ENCODE peak calls at places on chromosomes 1 and 21, in four cellular contexts. J is tibial nerve; L is cardiac muscle cell; I is CD4-positive, CD25-positive, alpha-beta regulatory T cell. F is an unnamed sample. For H3K9me3, the result is how much of the 10 kb centered on the place peaks cover.

GRCh38 chr1:13725714-13726175 is 25.8 kb downstream of the PRDM2 start:
- DNase-seq in J (no peak), L (peak), I (peak), F (peak)

GRCh38 chr1:162055062-162055461 is 14.4 kb upstream of the NOS1AP start:
- DNase-seq in J (no peak), L (no peak), I (no peak), F (peak)

GRCh38 chr1:234361102-234361603 is 12.1 kb upstream of the COA6 start:
- DNase-seq in J (no peak), L (no peak), I (no peak), F (no peak)

GRCh38 chr21:42724226-42724920 is 71.0 kb downstream of the PDE9A start:
- DNase-seq in J (no peak), L (no peak), I (no peak), F (peak)

GRCh38 chr1:33374336-33375105 is 53.6 kb upstream of the A3GALT2 start:
- DNase-seq in J (no peak), L (no peak), I (no peak), F (no peak)

GRCh38 chr1:209583408-209583807 is at the start of gene CAMK1G:
- DNase-seq in J (no peak), L (peak), I (no peak), F (peak)

GRCh38 chr1:32988665-32989064 is 24.1 kb upstream of the RNF19B start:
- DNase-seq in J (no peak), L (no peak), I (no peak), F (no peak)

GRCh38 chr21:44737706-44738354 is 26.5 kb upstream of the TSPEAR start:
- DNase-seq in J (no peak), L (peak), I (no peak), F (no peak)

GRCh38 chr1:225865514-225865913 is 16.7 kb downstream of the TMEM63A start:
- DNase-seq in J (no peak), L (no peak), I (no peak), F (no peak)

GRCh38 chr1:200862713-200863415 is 9.9 kb upstream of the GPR25 start:
- DNase-seq in J (no peak), L (no peak), I (peak), F (no peak)

GRCh38 chr1:202958544-202959275 is 598 bp upstream of the ADIPOR1 start:
- DNase-seq in J (no peak), L (no peak), I (no peak), F (no peak)

GRCh38 chr1:169289016-169289415 is 78.6 kb downstream of the NME7 start:
- DNase-seq in J (no peak), L (no peak), I (no peak), F (no peak)

GRCh38 chr1:157496121-157496526 is 56.2 kb downstream of the FCRL5 start:
- DNase-seq in J (no peak), L (peak), I (peak), F (peak)

GRCh38 chr1:183191833-183192232 is 5.8 kb downstream of the LAMC2 start:
- DNase-seq in J (no peak), L (no peak), I (no peak), F (peak)

GRCh38 chr1:32703479-32704291 is 1.1 kb upstream of the SYNC start:
- DNase-seq in J (no peak), L (no peak), I (no peak), F (no peak)

DNA sequence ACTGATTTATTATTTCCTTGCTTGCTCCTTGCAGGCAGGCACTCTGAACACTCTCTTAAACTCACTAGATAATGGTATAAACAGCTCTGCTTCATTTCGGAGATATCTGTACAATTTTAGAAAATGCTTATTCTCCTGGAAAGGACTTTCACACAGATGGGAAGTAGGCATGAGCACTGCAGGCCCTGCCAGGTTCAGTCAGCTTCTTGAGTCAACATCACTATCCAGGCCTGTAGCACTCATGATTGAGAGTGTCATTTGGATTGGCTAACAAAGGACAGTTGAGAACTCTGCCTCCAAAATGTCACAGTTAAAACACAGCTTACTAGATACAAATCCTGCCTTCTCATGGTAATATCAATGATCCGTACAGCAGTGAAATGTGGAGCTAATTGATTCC is 181.9 kb downstream of the CYYR1 start:
- DNase-seq in J (no peak), L (no peak), I (no peak), F (no peak)
- H3K9me3 ChIP-seq in J (under half), L (under half), I (under half), F (under half)

DNA sequence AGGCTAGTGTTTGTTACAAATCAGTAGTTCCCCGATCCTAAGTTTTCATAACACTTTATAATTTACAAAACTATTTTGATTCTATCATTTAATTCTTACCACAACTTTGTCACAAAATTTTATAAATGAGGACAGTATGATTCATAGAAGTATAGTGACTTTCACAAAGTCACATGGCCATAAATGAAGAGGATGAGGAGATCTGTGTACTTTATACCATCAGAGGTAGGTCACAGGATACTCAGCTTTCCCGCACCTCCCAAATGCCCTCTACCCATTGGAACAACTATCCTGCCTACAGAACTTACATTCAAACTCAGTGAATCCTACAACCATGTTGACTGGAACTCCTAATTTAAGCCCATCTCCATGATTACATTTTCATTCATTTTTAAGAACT is 56.3 kb downstream of the TNFSF4 start:
- DNase-seq in J (no peak), L (no peak), I (no peak), F (no peak)
- H3K27ac ChIP-seq in J (no peak), L (no peak), I (no peak), F (no peak)

GRCh38 chr1:44524180-44524579 is 119.1 kb downstream of the RNF220 start:
- DNase-seq in J (no peak), L (no peak), I (no peak), F (no peak)
- H3K4me3 ChIP-seq in J (peak), L (peak), I (no peak), F (no peak)

GRCh38 chr1:82094136-82094535 is 293.4 kb downstream of the ADGRL2 start:
- DNase-seq in J (no peak), L (no peak), I (no peak), F (no peak)
- H3K9me3 ChIP-seq in J (under half), L (under half), I (under half), F (under half)

GRCh38 chr1:153527023-153527724 is 8.6 kb downstream of the S100A6 start:
- DNase-seq in J (no peak), L (no peak), I (no peak), F (no peak)
- H3K27ac ChIP-seq in J (no peak), L (no peak), I (no peak), F (no peak)

GRCh38 chr1:115564201-115564600 is 77.6 kb upstream of the VANGL1 start:
- DNase-seq in J (no peak), L (peak), I (no peak), F (no peak)
- H3K4me3 ChIP-seq in J (peak), L (no peak), I (no peak), F (no peak)

GRCh38 chr1:4974981-4975685 is 320.7 kb downstream of the AJAP1 start:
- DNase-seq in J (no peak), L (no peak), I (no peak), F (no peak)

GRCh38 chr1:4975856-4976255 is 321.4 kb downstream of the AJAP1 start:
- DNase-seq in J (no peak), L (no peak), I (no peak), F (no peak)

GRCh38 chr1:4972761-4973320 is 318.4 kb downstream of the AJAP1 start:
- DNase-seq in J (no peak), L (no peak), I (no peak), F (no peak)

GRCh38 chr1:4971666-4972065 is 317.3 kb downstream of the AJAP1 start:
- DNase-seq in J (no peak), L (no peak), I (no peak), F (no peak)

DNA sequence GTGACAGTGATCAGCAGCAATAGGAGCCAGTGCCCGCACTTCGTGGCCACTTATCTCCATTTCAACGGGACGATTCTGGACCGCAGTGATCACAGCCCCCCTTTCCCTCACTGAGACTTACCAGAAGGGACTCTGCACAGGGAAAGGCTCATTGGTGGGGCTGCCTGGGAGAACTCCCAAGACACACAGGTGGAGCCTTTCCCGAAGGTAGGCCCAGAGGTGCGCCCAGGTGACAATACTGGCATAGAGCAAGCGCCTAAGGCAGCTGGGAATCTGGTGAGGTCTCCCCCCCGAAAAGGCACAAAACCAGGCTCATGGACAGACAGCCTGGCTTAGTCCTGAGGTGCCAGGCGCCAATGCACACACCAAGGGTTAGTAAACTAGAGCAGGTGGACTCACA is 318.9 kb downstream of the AJAP1 start:
- DNase-seq in J (no peak), L (no peak), I (no peak), F (no peak)
- H3K9me3 ChIP-seq in J (under half), L (under half), I (under half), F (under half)

DNA sequence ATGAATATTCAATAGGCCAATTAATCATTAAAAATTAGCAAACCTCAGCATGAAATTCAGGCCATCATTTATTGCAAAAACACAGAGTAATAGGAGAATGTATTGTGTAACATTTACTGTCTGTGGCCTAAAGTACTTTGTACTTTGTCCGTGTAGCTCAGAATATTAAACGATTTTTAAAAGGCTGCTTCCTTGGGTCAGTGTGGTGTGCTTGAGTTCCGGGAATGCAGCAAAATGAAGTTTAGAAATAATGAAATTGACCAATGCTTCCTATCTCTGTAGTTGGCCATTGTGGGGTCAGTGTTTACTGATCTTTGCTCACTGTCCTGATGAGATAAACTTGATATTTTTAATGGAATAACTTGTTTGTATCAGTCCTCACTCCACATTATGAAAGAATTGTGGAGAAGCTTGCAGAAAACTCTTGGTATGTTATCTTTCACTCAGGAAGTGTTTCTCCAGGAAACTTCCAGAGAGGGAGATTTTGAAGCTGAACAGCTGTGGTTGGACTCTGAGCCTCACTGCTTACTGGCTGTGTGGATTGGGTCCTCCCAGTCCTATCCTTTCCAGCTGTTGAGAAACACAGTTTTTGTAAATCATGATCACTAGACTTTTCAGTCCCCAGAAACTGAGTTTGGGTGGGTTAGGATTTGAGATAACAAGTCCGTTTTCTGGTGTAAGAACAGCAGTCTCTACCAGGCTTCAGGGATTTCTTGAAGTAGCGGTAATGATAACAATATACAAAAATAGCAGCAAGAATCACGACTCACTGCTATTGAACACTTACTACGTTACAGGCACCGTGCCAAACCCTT is 19.2 kb upstream of the MTARC1 start:
- DNase-seq in J (no peak), L (peak), I (no peak), F (no peak)
- H3K27ac ChIP-seq in J (no peak), L (peak), I (no peak), F (no peak)

GRCh38 chr1:36728051-36728450 is 245.3 kb upstream of the CSF3R start:
- DNase-seq in J (no peak), L (no peak), I (no peak), F (no peak)
- H3K4me3 ChIP-seq in J (no peak), L (no peak), I (no peak), F (no peak)